ENCODE peak calls at places on chromosomes 11 and 22, in ten cellular contexts. M is thoracic aorta; J is NCI-H460; I is fibroblast of the conjunctiva; Z is stimulated activated CD4-positive, alpha-beta T cell treated with anti-CD3 and anti-CD28 coated beads, Interleukin-15, amount 100 ng/mL, for 24 hours; F is activated CD8-positive, alpha-beta memory T cell treated with anti-CD3 and anti-CD28 coated beads, Interleukin-2, amount 50 U/mL, for 4 hours; D is HS-5; X is GM13977; T is T-helper 1 cell; R is fibroblast of lung. U is an unnamed sample.

GRCh38 chr11:127653071-127653470 is 652.5 kb upstream of the KIRREL3 start:
- DNase-seq in M (no peak), J (no peak), I (no peak), Z (no peak), F (no peak), D (no peak), X (no peak), T (no peak), R (no peak), U (no peak)

GRCh38 chr22:36885474-36885873 is 24.7 kb downstream of the NCF4 start:
- DNase-seq in M (no peak), J (no peak), I (no peak), Z (no peak), F (no peak), D (no peak), X (no peak), T (no peak), R (no peak), U (no peak)

GRCh38 chr11:124586247-124586860 is 16.6 kb downstream of the OR8A1 start:
- DNase-seq in M (no peak), J (peak), I (peak), Z (peak), F (peak), D (peak), X (peak), T (peak), R (peak), U (peak)

GRCh38 chr11:73164803-73165542 is 22.9 kb upstream of the FCHSD2 start:
- DNase-seq in M (no peak), J (no peak), I (no peak), Z (no peak), F (no peak), D (no peak), X (no peak), T (no peak), R (no peak), U (no peak)

GRCh38 chr11:124656759-124657627 is 16.5 kb downstream of the SIAE start:
- DNase-seq in M (no peak), J (no peak), I (no peak), Z (no peak), F (no peak), D (no peak), X (no peak), T (no peak), R (peak), U (no peak)

GRCh38 chr11:87583931-87584330 is 546.2 kb downstream of the TMEM135 start:
- DNase-seq in M (no peak), J (no peak), I (no peak), Z (no peak), F (no peak), D (no peak), X (no peak), T (no peak), R (no peak), U (no peak)

GRCh38 chr22:48495751-48496080 is 1332.0 kb downstream of the BRD1 start:
- DNase-seq in M (no peak), J (no peak), I (no peak), Z (no peak), F (peak), D (no peak), X (no peak), T (no peak), R (no peak), U (no peak)

GRCh38 chr11:130652671-130653335 is 204.4 kb downstream of the ADAMTS15 start:
- DNase-seq in M (no peak), J (no peak), I (peak), Z (no peak), F (no peak), D (no peak), X (no peak), T (no peak), R (peak), U (no peak)

GRCh38 chr11:45471002-45471665 is 185.0 kb upstream of the SYT13 start:
- DNase-seq in M (no peak), J (no peak), I (no peak), Z (no peak), F (no peak), D (no peak), X (no peak), T (no peak), R (no peak), U (no peak)

GRCh38 chr11:19244084-19244483 is 3.3 kb upstream of the E2F8 start:
- DNase-seq in M (no peak), J (no peak), I (no peak), Z (no peak), F (no peak), D (no peak), X (no peak), T (no peak), R (peak), U (no peak)

GRCh38 chr11:69647761-69648497 is 7.0 kb downstream of the CCND1 start:
- DNase-seq in M (no peak), J (no peak), I (no peak), Z (no peak), F (no peak), D (no peak), X (no peak), T (no peak), R (no peak), U (no peak)

GRCh38 chr11:92413757-92414513 is 189.3 kb downstream of the FAT3 start:
- DNase-seq in M (no peak), J (no peak), I (no peak), Z (no peak), F (no peak), D (no peak), X (no peak), T (no peak), R (no peak), U (peak)

GRCh38 chr11:72307439-72307838 is 63.5 kb upstream of the PHOX2A start:
- DNase-seq in M (no peak), J (no peak), I (no peak), Z (no peak), F (no peak), D (no peak), X (no peak), T (no peak), R (no peak), U (no peak)

GRCh38 chr22:37534445-37534844 is 15.2 kb upstream of the CARD10 start:
- DNase-seq in M (no peak), J (no peak), I (no peak), Z (no peak), F (no peak), D (no peak), X (no peak), T (no peak), R (no peak), U (no peak)

GRCh38 chr11:113147249-113147648 is 167.1 kb upstream of the TTC12 start:
- DNase-seq in M (no peak), J (no peak), I (no peak), Z (no peak), F (no peak), D (no peak), X (no peak), T (no peak), R (no peak), U (no peak)

GRCh38 chr11:57805780-57806179 is 44.2 kb downstream of the CTNND1 start:
- DNase-seq in M (no peak), J (no peak), I (no peak), Z (no peak), F (no peak), D (no peak), X (no peak), T (no peak), R (no peak), U (no peak)

GRCh38 chr11:129733981-129734380 is 81.7 kb upstream of the TMEM45B start:
- DNase-seq in M (no peak), J (no peak), I (no peak), Z (no peak), F (no peak), D (no peak), X (no peak), T (no peak), R (no peak), U (no peak)

GRCh38 chr11:3049430-3050243 is 7.6 kb downstream of the CARS1 start:
- DNase-seq in M (peak), J (peak), I (peak), Z (peak), F (peak), D (peak), X (peak), T (peak), R (peak), U (peak)

GRCh38 chr11:88178211-88178610 is 3.0 kb upstream of the RAB38 start:
- DNase-seq in M (no peak), J (no peak), I (no peak), Z (peak), F (no peak), D (no peak), X (no peak), T (peak), R (no peak), U (no peak)

GRCh38 chr11:121533556-121534050 is 80.8 kb upstream of the SORL1-AS1 start:
- DNase-seq in M (no peak), J (no peak), I (no peak), Z (no peak), F (no peak), D (no peak), X (no peak), T (no peak), R (no peak), U (no peak)

GRCh38 chr11:108368134-108368533 is 99.2 kb downstream of the C11orf65 start:
- DNase-seq in M (no peak), J (no peak), I (no peak), Z (no peak), F (no peak), D (no peak), X (no peak), T (no peak), R (no peak), U (no peak)

GRCh38 chr11:95152878-95153856 is 63.5 kb downstream of the ENDOD1 start:
- DNase-seq in M (no peak), J (no peak), I (no peak), Z (peak), F (no peak), D (no peak), X (peak), T (peak), R (no peak), U (no peak)

GRCh38 chr11:31641477-31642062 is 132.0 kb downstream of the ELP4 start:
- DNase-seq in M (no peak), J (peak), I (no peak), Z (peak), F (no peak), D (no peak), X (no peak), T (no peak), R (peak), U (no peak)

GRCh38 chr11:76329084-76329648 is 51.8 kb downstream of the THAP12 start:
- DNase-seq in M (no peak), J (no peak), I (no peak), Z (no peak), F (no peak), D (no peak), X (no peak), T (no peak), R (peak), U (no peak)

GRCh38 chr11:63892233-63892632 is 24.7 kb downstream of the RCOR2 start:
- DNase-seq in M (no peak), J (no peak), I (no peak), Z (no peak), F (no peak), D (no peak), X (no peak), T (peak), R (peak), U (no peak)

GRCh38 chr11:40132881-40133280 is 1326.6 kb downstream of the LRRC4C start:
- DNase-seq in M (no peak), J (no peak), I (no peak), Z (no peak), F (no peak), D (no peak), X (no peak), T (no peak), R (no peak), U (no peak)